ENCODE peak calls at places on chromosomes 5 and 9, in seven cellular contexts. B is OCI-LY7; S is aorta; Q is lung; Z is CD8-positive, alpha-beta T cell; M is foreskin keratinocyte; Y is upper lobe of left lung. C is an unnamed sample.

GRCh38 chr5:89471556-89471955 is 588.6 kb upstream of the MEF2C start:
- DNase-seq in B (no peak), Z (no peak), Y (no peak), M (no peak), Q (no peak), S (no peak), C (no peak)

GRCh38 chr9:5186416-5187169 is 1.2 kb upstream of the INSL6 start:
- DNase-seq in Z (peak; percentile 61), S (no peak), B (peak; percentile 50), Y (peak; percentile 58), Q (peak; percentile 59), M (peak; percentile 55), C (peak; percentile 42)

GRCh38 chr5:157918811-157919742 is 60.1 kb upstream of the CLINT1 start:
- DNase-seq in Z (peak; percentile 13), S (no peak), B (peak; percentile 62), Y (peak; percentile 84), M (peak; percentile 39), Q (peak; percentile 63), C (no peak)

GRCh38 chr5:89374144-89374784 is 491.3 kb upstream of the MEF2C start:
- DNase-seq in M (no peak), Z (no peak), Q (no peak), S (no peak), Y (no peak), B (no peak), C (no peak)

GRCh38 chr5:42963412-42963811 is 76.7 kb downstream of the ANXA2R start:
- DNase-seq in S (no peak), Y (no peak), M (no peak), Z (no peak), B (no peak), Q (no peak), C (no peak)

GRCh38 chr5:179154346-179154990 is 94.3 kb downstream of the ZNF354C start:
- DNase-seq in S (no peak), Q (no peak), B (no peak), Z (no peak), M (no peak), Y (no peak), C (no peak)

GRCh38 chr5:80860934-80861613 is 99.1 kb upstream of the RASGRF2 start:
- DNase-seq in Y (no peak), S (no peak), M (no peak), Z (no peak), B (no peak), Q (no peak), C (no peak)

GRCh38 chr5:50905996-50906395 is 239.6 kb downstream of the PARP8 start:
- DNase-seq in S (no peak), Z (no peak), Y (no peak), B (no peak), Q (no peak), M (peak; percentile 7), C (no peak)

GRCh38 chr9:92242115-92242778 is 51.2 kb downstream of the IARS1 start:
- DNase-seq in Y (no peak), M (no peak), S (no peak), Q (no peak), Z (no peak), B (no peak), C (no peak)

GRCh38 chr5:119131530-119132313 is 60.8 kb downstream of the DMXL1 start:
- DNase-seq in Y (no peak), S (no peak), M (no peak), B (no peak), Z (no peak), Q (no peak), C (no peak)

GRCh38 chr9:6433405-6433804 is 20.4 kb downstream of the UHRF2 start:
- DNase-seq in Y (no peak), Q (no peak), B (no peak), Z (no peak), M (peak; percentile 73), S (no peak), C (no peak)

GRCh38 chr5:94017579-94017978 is 276.2 kb upstream of the POU5F2 start:
- DNase-seq in B (no peak), Y (no peak), M (peak; percentile 23), Q (no peak), Z (no peak), S (no peak), C (no peak)

GRCh38 chr5:36494756-36495637 is 111.4 kb upstream of the SLC1A3 start:
- DNase-seq in S (no peak), Y (no peak), B (no peak), Q (no peak), Z (no peak), M (peak; percentile 69), C (no peak)

GRCh38 chr5:181054871-181055494 is 14.9 kb downstream of the BTNL9 start:
- DNase-seq in B (no peak), Q (no peak), M (no peak), Y (no peak), S (no peak), Z (no peak), C (no peak)

GRCh38 chr5:124156408-124157027 is 589.9 kb downstream of the ZNF608 start:
- DNase-seq in S (no peak), Z (no peak), M (no peak), Q (no peak), Y (no peak), B (no peak), C (no peak)

GRCh38 chr9:91949946-91950664 is at the start of gene ROR2:
- DNase-seq in Q (peak; percentile 36), S (peak; percentile 59), B (no peak), Z (peak; percentile 14), Y (peak; percentile 32), M (peak; percentile 41), C (peak; percentile 17)

GRCh38 chr9:137306546-137307254 is 4.6 kb upstream of the NRARP start:
- DNase-seq in Q (no peak), Y (no peak), B (no peak), M (no peak), Z (no peak), S (peak; percentile 44), C (no peak)

GRCh38 chr9:82606761-82607382 is 456.1 kb downstream of the RASEF start:
- DNase-seq in Q (peak; percentile 53), Y (peak; percentile 34), M (peak; percentile 49), Z (no peak), S (no peak), B (peak; percentile 64), C (no peak)

GRCh38 chr9:69469136-69469535 is 144.1 kb downstream of the ENTREP1 start:
- DNase-seq in Z (no peak), S (no peak), B (no peak), Y (no peak), Q (no peak), M (no peak), C (no peak)

DNA sequence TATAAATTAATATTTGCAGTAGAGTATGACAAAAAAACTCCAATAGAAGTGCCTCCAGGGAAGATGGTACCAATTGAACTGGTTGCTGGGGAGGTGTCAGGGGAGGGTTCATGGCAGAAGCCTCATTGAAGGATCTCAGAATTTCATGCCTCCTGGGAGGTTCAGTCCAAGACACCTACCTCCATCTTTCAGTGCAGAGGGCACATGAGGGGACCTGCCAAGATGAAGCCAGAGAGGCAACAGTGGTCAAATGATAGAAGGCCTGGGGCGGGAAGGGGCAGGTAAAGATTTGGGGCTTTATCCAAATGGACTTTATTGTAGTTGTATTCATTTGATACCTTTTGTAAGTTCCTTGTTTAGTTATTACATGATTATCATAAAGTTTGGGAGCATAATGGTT is 25.9 kb upstream of the KCNIP1 start:
- DNase-seq in S (no peak), Y (no peak), M (no peak), Q (no peak), B (no peak), Z (no peak), C (no peak)
- H3K4me1 ChIP-seq in S (no peaks in the 10 kb centered on the region), Y (no peaks in the 10 kb centered on the region), M (no peaks in the 10 kb centered on the region), Q (no peaks in the 10 kb centered on the region), B (no peaks in the 10 kb centered on the region), Z (no peaks in the 10 kb centered on the region), C (no peaks in the 10 kb centered on the region)

DNA sequence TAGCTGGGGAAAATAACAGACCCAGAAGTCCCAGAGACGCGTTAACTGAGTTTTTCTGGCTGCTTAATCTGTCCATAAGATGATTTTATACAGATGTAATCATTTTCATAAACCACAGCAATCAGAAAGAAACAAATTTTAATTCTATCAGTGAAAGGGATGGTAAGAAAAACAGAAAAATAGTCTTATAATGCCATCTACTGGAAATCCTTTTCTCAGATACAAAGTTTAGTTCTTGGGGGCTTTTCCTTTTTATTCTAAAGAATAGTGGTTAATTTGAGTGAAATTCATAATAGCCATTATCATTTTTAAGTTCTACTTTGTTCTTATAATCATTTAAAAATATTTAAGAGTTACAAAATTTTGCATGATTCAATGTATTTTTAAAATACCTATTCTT is 44.4 kb downstream of the DROSHA start:
- DNase-seq in M (no peak), S (no peak), Z (no peak), B (no peak), Y (no peak), Q (no peak), C (no peak)
- H3K4me1 ChIP-seq in M (no peaks in the 10 kb centered on the region), S (no peaks in the 10 kb centered on the region), Z (no peaks in the 10 kb centered on the region), B (no peaks in the 10 kb centered on the region), Y (no peaks in the 10 kb centered on the region), Q (no peaks in the 10 kb centered on the region), C (no peaks in the 10 kb centered on the region)

DNA sequence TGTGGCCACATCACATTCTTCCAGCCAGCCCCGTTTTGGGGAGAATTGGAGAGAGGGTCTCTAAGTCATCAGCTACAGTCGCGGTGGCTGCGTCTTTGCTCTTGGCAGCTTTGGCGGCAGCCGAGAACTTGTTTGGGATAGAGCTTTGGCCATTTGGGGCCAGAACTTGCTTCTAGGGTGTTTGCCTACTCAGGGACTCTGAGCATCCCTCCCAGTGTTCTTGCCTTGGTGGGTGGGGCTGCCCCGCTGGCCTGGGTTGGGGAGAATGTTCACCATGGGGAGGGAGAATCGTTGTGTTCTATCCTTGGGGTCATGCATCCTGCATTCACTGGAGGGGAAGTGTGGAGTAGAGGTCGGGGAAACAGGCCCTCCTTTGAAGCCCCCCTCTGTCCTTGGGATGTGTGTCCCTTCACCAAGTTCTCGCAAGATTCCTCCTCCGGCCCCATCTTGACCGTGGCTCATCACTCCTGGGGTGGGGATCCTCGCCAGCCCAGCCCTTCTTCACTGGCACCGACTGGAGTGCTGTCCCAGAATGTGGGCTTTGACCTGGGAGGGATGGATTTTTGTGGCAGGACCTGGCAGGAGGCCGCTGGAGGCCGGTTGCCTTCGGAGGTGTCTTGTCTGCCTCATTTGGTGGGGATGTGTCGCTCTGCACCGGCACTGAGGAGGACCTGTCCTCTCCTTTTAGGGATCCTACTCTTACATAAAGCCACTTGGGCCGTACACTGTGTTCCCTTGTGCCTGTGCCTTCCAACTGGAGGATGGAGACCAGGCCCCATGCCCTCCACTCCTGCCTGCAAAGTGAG is 3.5 kb downstream of the PHF2 start:
- DNase-seq in B (no peak), Q (no peak), M (no peak), Y (peak; percentile 20), S (no peak), Z (no peak), C (no peak)
- H3K4me1 ChIP-seq in B (peaks cover 17% of the 10 kb centered on the region), Q (peaks cover 37% of the 10 kb centered on the region), M (no peaks in the 10 kb centered on the region), Y (peaks cover 63% of the 10 kb centered on the region), S (no peaks in the 10 kb centered on the region), Z (peaks cover 20% of the 10 kb centered on the region), C (peaks cover 22% of the 10 kb centered on the region)

DNA sequence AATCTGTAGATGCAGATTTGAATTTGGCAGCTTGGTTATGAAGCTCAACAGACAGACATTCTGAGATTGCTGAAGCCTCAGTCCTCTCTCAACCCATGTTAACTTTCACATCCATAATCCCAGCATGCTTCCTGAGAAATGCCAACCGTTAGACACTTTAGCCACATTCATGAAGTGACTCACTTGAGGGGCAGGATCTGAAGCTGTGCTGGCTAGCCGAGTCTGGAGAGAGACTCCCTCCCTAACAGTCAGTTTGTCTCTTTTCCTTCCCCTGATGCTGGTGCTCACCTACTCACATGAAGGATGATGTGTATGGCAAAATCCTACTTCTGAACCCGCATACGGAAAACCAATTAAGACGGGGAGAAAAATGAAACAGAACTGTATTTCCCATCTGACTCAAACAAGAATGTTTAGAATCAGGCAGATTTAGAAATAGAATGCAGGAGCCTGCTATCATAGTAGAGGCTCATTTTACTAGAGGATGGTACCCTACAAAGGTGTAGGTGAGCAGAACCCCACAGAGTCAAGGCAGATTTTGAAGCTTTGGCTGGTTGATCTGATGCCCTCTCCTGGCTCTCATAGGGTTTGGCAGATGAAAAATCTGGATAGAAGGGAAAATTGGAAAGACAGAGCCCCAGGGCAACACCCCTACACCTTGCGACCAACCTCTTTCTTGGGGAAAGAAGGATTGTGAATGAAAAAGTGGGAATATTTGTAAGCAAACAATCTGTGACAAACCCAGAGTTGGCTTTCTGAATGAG is 150.9 kb upstream of the LHFPL2 start:
- DNase-seq in S (no peak), Z (no peak), Q (no peak), B (no peak), M (no peak), Y (no peak), C (no peak)
- H3K4me1 ChIP-seq in S (no peaks in the 10 kb centered on the region), Z (no peaks in the 10 kb centered on the region), Q (peaks cover 2% of the 10 kb centered on the region), B (peaks cover 20% of the 10 kb centered on the region), M (no peaks in the 10 kb centered on the region), Y (no peaks in the 10 kb centered on the region), C (no peaks in the 10 kb centered on the region)